ENCODE peak calls at places on chromosomes 6 and 20, in nine cellular contexts. W is right atrium auricular region, H is ascending aorta, X is heart left ventricle, D is breast epithelium, S is astrocyte, U is GM12878, R is aorta, G is psoas muscle. Z is an unnamed sample.

GRCh38 chr20:52476074-52476751 is 284.6 kb upstream of the ZFP64 start:
- DNase-seq in W (no peak), S (no peak), D (no peak), U (no peak), G (no peak), X (no peak), R (no peak), H (no peak), Z (no peak)

GRCh38 chr6:114339706-114340105 is 3.1 kb downstream of the HS3ST5 start:
- DNase-seq in S (peak; percentile 34), W (no peak), U (no peak), G (no peak), D (no peak), X (no peak), H (no peak), R (no peak), Z (no peak)

GRCh38 chr6:132147530-132148011 is 196.4 kb upstream of the CCN2 start:
- DNase-seq in S (peak; percentile 92), H (no peak), X (no peak), W (no peak), U (no peak), R (no peak), D (no peak), G (no peak), Z (no peak)

GRCh38 chr6:43702522-43703440 is 15.2 kb upstream of the MRPS18A start:
- DNase-seq in U (no peak), X (peak; percentile 93), G (peak; percentile 92), W (peak; percentile 98), S (peak; percentile 71), D (peak; percentile 76), H (peak; percentile 80), R (peak; percentile 94), Z (no peak)

GRCh38 chr6:89268776-89269175 is 46.3 kb downstream of the GABRR2 start:
- DNase-seq in D (no peak), H (no peak), S (no peak), G (no peak), R (no peak), U (no peak), W (no peak), X (no peak), Z (no peak)

GRCh38 chr20:46724343-46724959 is 15.0 kb downstream of the SLC2A10 start:
- DNase-seq in G (no peak), R (no peak), S (no peak), W (no peak), X (no peak), D (no peak), U (no peak), H (no peak), Z (no peak)

GRCh38 chr6:165551828-165552227 is 111.2 kb downstream of the PDE10A start:
- DNase-seq in H (no peak), D (no peak), R (no peak), S (no peak), G (no peak), W (no peak), U (no peak), X (no peak), Z (no peak)

GRCh38 chr20:21118138-21118537 is 7.7 kb upstream of the KIZ start:
- DNase-seq in D (no peak), S (no peak), U (no peak), H (no peak), R (no peak), W (no peak), X (no peak), G (no peak), Z (no peak)

GRCh38 chr20:2707353-2708072 is 14.9 kb downstream of the EBF4 start:
- DNase-seq in U (no peak), G (no peak), S (no peak), W (peak; percentile 5), X (no peak), H (no peak), R (no peak), D (no peak), Z (no peak)

GRCh38 chr20:43409041-43409913 is 48.4 kb upstream of the SRSF6 start:
- DNase-seq in D (no peak), H (no peak), X (no peak), W (no peak), R (no peak), G (no peak), S (no peak), U (peak; percentile 7), Z (no peak)

GRCh38 chr20:62603021-62603906 is 39.0 kb upstream of the SLCO4A1 start:
- DNase-seq in W (peak; percentile 73), R (peak; percentile 89), U (no peak), D (peak; percentile 83), X (peak; percentile 86), S (peak; percentile 74), G (peak; percentile 70), H (peak; percentile 59), Z (peak; percentile 33)

GRCh38 chr20:58039569-58040092 is 188.8 kb downstream of the ANKRD60 start:
- DNase-seq in G (no peak), W (no peak), S (no peak), D (no peak), U (no peak), R (no peak), H (no peak), X (no peak), Z (no peak)

GRCh38 chr20:51906049-51906448 is 103.7 kb upstream of the SALL4 start:
- DNase-seq in W (no peak), G (no peak), D (no peak), U (no peak), H (no peak), X (no peak), S (no peak), R (no peak), Z (no peak)

GRCh38 chr6:37257320-37257633 is 295 bp upstream of the TBC1D22B start:
- DNase-seq in G (no peak), D (no peak), S (no peak), W (no peak), R (no peak), X (no peak), U (no peak), H (no peak), Z (no peak)

GRCh38 chr6:37258405-37258704 is 411 bp upstream of the TMEM217 start:
- DNase-seq in G (no peak), U (no peak), X (no peak), S (no peak), D (no peak), H (no peak), W (no peak), R (no peak), Z (no peak)

GRCh38 chr6:37257634-37258404 is at the start of the genes TBC1D22B and TMEM217:
- DNase-seq in R (peak; percentile 97), H (peak; percentile 89), X (peak; percentile 98), U (peak; percentile 81), D (peak; percentile 99), G (peak; percentile 94), W (peak; percentile 97), S (peak; percentile 88), Z (peak; percentile 90)

GRCh38 chr6:37259191-37259590 is 1.2 kb upstream of the TMEM217 start:
- DNase-seq in H (no peak), U (no peak), D (no peak), S (no peak), R (no peak), W (no peak), X (no peak), G (no peak), Z (no peak)

GRCh38 chr6:37258716-37259115 is 772 bp upstream of the TMEM217 start:
- DNase-seq in D (no peak), G (no peak), X (no peak), U (no peak), S (no peak), H (no peak), W (no peak), R (no peak), Z (no peak)
- H3K27ac ChIP-seq in D (peak overlapping the region; percentile 91), G (peak overlapping the region; percentile 96), X (no peak overlapping the region), U (peak overlapping the region; percentile 95), S (peak overlapping the region; percentile 96), H (peak overlapping the region; percentile 88), W (peak overlapping the region; percentile 89), R (no peak overlapping the region), Z (peak overlapping the region; percentile 73)

DNA sequence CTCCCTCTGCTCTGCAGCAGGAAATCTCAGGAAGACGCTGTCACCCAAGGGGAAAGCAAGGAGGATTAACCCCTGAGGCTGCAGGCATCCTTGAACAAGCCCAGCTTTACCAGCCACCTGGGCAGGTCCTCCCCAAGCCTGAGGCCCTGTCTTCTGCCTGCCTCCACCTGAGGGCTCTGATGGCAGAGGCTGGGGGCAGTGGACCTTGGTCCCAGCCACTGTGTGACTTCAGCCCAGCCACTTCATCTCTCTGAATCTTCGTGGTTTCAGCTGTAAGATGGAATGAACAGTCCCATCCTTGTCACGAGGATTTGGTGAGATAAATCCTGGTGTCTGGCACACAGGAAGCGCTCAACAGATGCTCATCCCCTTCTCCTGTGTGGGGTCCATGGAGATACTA is 8.5 kb upstream of the VSTM2L start:
- DNase-seq in D (no peak), G (no peak), H (no peak), R (no peak), W (no peak), U (no peak), S (no peak), X (no peak), Z (no peak)
- H3K27ac ChIP-seq in D (no peak overlapping the region), G (no peak overlapping the region), H (no peak overlapping the region), R (no peak overlapping the region), W (no peak overlapping the region), U (no peak overlapping the region), S (no peak overlapping the region), X (no peak overlapping the region), Z (no peak overlapping the region)

DNA sequence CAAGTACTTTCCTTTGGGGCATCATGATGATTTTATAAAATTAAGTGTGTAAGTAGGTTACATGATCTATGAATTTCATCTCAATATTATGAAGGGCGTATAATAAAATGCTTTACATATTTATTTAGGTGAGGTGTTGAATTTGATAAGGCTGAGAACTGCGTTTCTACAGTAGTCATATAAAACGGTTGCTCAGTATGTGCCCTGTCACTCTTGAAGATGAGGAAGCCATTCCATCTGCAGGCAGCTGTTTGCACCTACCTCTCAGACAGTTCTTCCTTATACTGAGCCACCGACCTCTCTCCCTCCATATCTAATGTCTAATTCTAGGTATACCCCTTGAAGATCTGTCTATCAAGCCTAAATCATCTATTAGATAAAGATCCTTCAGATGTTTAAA is 16.1 kb downstream of the NCOA7 start:
- DNase-seq in H (no peak), D (no peak), S (no peak), X (no peak), R (no peak), U (no peak), W (no peak), G (no peak), Z (no peak)
- H3K27ac ChIP-seq in H (no peak overlapping the region), D (no peak overlapping the region), S (no peak overlapping the region), X (no peak overlapping the region), R (no peak overlapping the region), U (peak overlapping the region; percentile 43), W (no peak overlapping the region), G (no peak overlapping the region), Z (no peak overlapping the region)

DNA sequence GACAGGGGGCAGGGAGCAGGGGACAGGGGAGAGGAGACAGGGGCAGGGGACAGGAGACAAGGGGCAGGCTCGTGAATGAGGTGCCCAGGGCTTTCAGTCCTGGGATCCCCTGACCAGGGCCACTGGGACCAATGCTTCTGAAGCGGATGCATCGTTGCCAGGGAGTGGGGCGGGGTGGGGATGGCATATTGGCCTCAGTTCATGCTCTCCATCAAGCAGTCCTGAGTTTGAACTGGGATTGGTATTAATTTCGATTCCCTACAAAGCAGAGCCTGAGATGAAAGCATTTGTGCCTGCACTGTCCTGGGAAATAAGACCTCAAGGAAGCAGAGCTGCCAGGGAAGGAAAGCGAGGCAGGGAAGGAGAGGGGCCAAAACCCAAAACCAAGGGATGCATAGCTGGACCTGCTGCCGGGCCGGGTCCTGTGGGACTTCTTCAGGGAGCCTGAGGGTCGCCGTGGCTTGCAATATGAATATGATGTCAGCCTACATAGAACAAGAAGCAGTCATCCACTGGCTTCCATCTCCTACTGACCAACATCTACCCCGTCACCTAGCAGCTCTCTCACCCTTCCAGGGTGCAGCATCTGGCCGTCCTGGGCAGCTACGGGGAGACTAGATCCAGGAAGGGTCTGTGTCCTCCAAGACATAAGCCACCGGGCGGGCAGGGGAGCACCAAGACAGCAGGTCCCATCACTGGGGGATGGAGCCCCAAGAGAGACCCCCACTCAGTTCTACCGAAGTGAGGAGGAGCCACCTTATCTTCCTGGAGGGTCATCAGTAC is 233.3 kb downstream of the SYNDIG1 start:
- DNase-seq in G (no peak), H (no peak), W (peak; percentile 49), S (no peak), R (no peak), U (no peak), D (no peak), X (no peak), Z (no peak)
- H3K27ac ChIP-seq in G (no peak overlapping the region), H (no peak overlapping the region), W (no peak overlapping the region), S (no peak overlapping the region), R (no peak overlapping the region), U (no peak overlapping the region), D (no peak overlapping the region), X (no peak overlapping the region), Z (no peak overlapping the region)

Z was measured in epithelial cell of prostate.